ENCODE peak calls at places on chromosomes 6 and 20, in six cellular contexts. J is EL, K is C1 segment of cervical spinal cord, Y is D341Med, R is substantia nigra, I is fibroblast of the conjunctiva. B is an unnamed sample.

GRCh38 chr20:38343798-38344701 is 2.2 kb upstream of the LBP start:
- DNase-seq in J (no peak), K (no peak), Y (no peak), R (no peak), I (no peak), B (no peak)

GRCh38 chr6:56868687-56869086 is 86.2 kb upstream of the BEND6 start:
- DNase-seq in J (peak; percentile 86), K (no peak), Y (no peak), R (no peak), I (no peak), B (no peak)

GRCh38 chr6:116218172-116218633 is 35.7 kb downstream of the TSPYL4 start:
- DNase-seq in J (peak; percentile 21), K (no peak), Y (no peak), R (no peak), I (no peak), B (peak; percentile 11)

GRCh38 chr6:72420409-72420808 is 201.5 kb upstream of the KCNQ5 start:
- DNase-seq in J (no peak), K (no peak), Y (no peak), R (no peak), I (no peak), B (no peak)

GRCh38 chr20:3910868-3911267 is 21.7 kb downstream of the PANK2 start:
- DNase-seq in J (no peak), K (no peak), Y (no peak), R (no peak), I (no peak), B (no peak)

GRCh38 chr6:84135291-84135690 is 92.2 kb downstream of the CEP162 start:
- DNase-seq in J (no peak), K (no peak), Y (no peak), R (no peak), I (no peak), B (no peak)

GRCh38 chr6:26270903-26271639 is 93.9 kb upstream of the BTN3A2 start:
- DNase-seq in J (peak; percentile 95), K (peak; percentile 13), Y (no peak), R (peak; percentile 25), I (peak; percentile 91), B (peak; percentile 91)

GRCh38 chr20:25054133-25054820 is 3.7 kb downstream of the ACSS1 start:
- DNase-seq in J (no peak), K (no peak), Y (no peak), R (no peak), I (no peak), B (no peak)

GRCh38 chr6:80622641-80623040 is 516.2 kb downstream of the BCKDHB start:
- DNase-seq in J (no peak), K (no peak), Y (no peak), R (no peak), I (no peak), B (no peak)

GRCh38 chr6:163338671-163339405 is 75.7 kb upstream of the QKI start:
- DNase-seq in J (peak; percentile 19), K (peak; percentile 81), Y (no peak), R (peak; percentile 78), I (no peak), B (peak; percentile 52)

GRCh38 chr20:64039293-64040160 is 3.5 kb downstream of the C20orf204 start:
- DNase-seq in J (no peak), K (no peak), Y (no peak), R (no peak), I (no peak), B (no peak)

GRCh38 chr6:128244751-128245405 is 275.5 kb downstream of the PTPRK start:
- DNase-seq in J (peak; percentile 9), K (no peak), Y (no peak), R (no peak), I (no peak), B (no peak)

GRCh38 chr6:142902636-142903053 is 42.3 kb downstream of the HIVEP2 start:
- DNase-seq in J (peak; percentile 99), K (peak; percentile 31), Y (no peak), R (peak; percentile 45), I (peak; percentile 96), B (no peak)

GRCh38 chr6:116954335-116954734 is 77.3 kb downstream of the RFX6 start:
- DNase-seq in J (no peak), K (no peak), Y (no peak), R (no peak), I (no peak), B (no peak)

GRCh38 chr20:36093025-36093803 is 61.3 kb upstream of the EPB41L1 start:
- DNase-seq in J (peak; percentile 39), K (no peak), Y (peak; percentile 62), R (peak; percentile 18), I (no peak), B (peak; percentile 80)

GRCh38 chr6:17877196-17877889 is 110.1 kb downstream of the KIF13A start:
- DNase-seq in J (peak; percentile 81), K (no peak), Y (no peak), R (no peak), I (peak; percentile 80), B (no peak)

GRCh38 chr6:38671885-38672467 is 31.0 kb downstream of the GLO1 start:
- DNase-seq in J (peak; percentile 52), K (no peak), Y (peak; percentile 64), R (no peak), I (peak; percentile 49), B (peak; percentile 8)

GRCh38 chr20:52775786-52776185 is 196.4 kb upstream of the TSHZ2 start:
- DNase-seq in J (no peak), K (no peak), Y (no peak), R (no peak), I (no peak), B (no peak)